ENCODE peak calls at places on chromosomes 13 and 19, in eight cellular contexts. One of them, this sample, is unnamed. For H3K9me3, the result is how much of the 10 kb centered on the place peaks cover.

GRCh38 chr13:94535231-94535630 is 55.7 kb upstream of the DCT start:
- DNase-seq in stomach: no peak
- DNase-seq in neural progenitor cell: no peak
- DNase-seq in AG04450: no peak
- DNase-seq in right atrium auricular region: no peak
- DNase-seq in ovary: no peak
- DNase-seq in aorta: no peak
- DNase-seq in heart right ventricle: no peak
- DNase-seq in this sample: no peak

GRCh38 chr19:33186431-33186830 is 7.7 kb upstream of the LRP3 start:
- DNase-seq in stomach: no peak
- DNase-seq in neural progenitor cell: no peak
- DNase-seq in AG04450: no peak
- DNase-seq in right atrium auricular region: no peak
- DNase-seq in ovary: no peak
- DNase-seq in aorta: peak
- DNase-seq in heart right ventricle: no peak
- DNase-seq in this sample: no peak

GRCh38 chr13:43411741-43412140 is 375.0 kb downstream of the ENOX1 start:
- DNase-seq in stomach: no peak
- DNase-seq in neural progenitor cell: no peak
- DNase-seq in AG04450: no peak
- DNase-seq in right atrium auricular region: no peak
- DNase-seq in ovary: peak
- DNase-seq in aorta: no peak
- DNase-seq in heart right ventricle: peak
- DNase-seq in this sample: no peak

GRCh38 chr19:46951236-46951986 is 68.2 kb upstream of the NPAS1 start:
- DNase-seq in stomach: no peak
- DNase-seq in neural progenitor cell: no peak
- DNase-seq in AG04450: no peak
- DNase-seq in right atrium auricular region: no peak
- DNase-seq in ovary: no peak
- DNase-seq in aorta: no peak
- DNase-seq in heart right ventricle: no peak
- DNase-seq in this sample: no peak

GRCh38 chr19:35251456-35251855 is 2.7 kb downstream of the LSR start:
- DNase-seq in stomach: no peak
- DNase-seq in neural progenitor cell: no peak
- DNase-seq in AG04450: no peak
- DNase-seq in right atrium auricular region: peak
- DNase-seq in ovary: no peak
- DNase-seq in aorta: no peak
- DNase-seq in heart right ventricle: no peak
- DNase-seq in this sample: no peak

GRCh38 chr19:18915639-18916038 is 3.5 kb downstream of the COPE start:
- DNase-seq in stomach: peak
- DNase-seq in neural progenitor cell: peak
- DNase-seq in AG04450: no peak
- DNase-seq in right atrium auricular region: no peak
- DNase-seq in ovary: no peak
- DNase-seq in aorta: no peak
- DNase-seq in heart right ventricle: no peak
- DNase-seq in this sample: peak

GRCh38 chr13:106529415-106530208 is 5.8 kb downstream of the EFNB2 start:
- DNase-seq in stomach: no peak
- DNase-seq in neural progenitor cell: peak
- DNase-seq in AG04450: no peak
- DNase-seq in right atrium auricular region: no peak
- DNase-seq in ovary: no peak
- DNase-seq in aorta: no peak
- DNase-seq in heart right ventricle: no peak
- DNase-seq in this sample: no peak

GRCh38 chr19:3673506-3674439 is 26.5 kb downstream of the PIP5K1C start:
- DNase-seq in stomach: no peak
- DNase-seq in neural progenitor cell: no peak
- DNase-seq in AG04450: no peak
- DNase-seq in right atrium auricular region: no peak
- DNase-seq in ovary: no peak
- DNase-seq in aorta: no peak
- DNase-seq in heart right ventricle: no peak
- DNase-seq in this sample: no peak

GRCh38 chr19:3576696-3577443 is 4.1 kb downstream of the HMG20B start:
- DNase-seq in stomach: peak
- DNase-seq in neural progenitor cell: peak
- DNase-seq in AG04450: no peak
- DNase-seq in right atrium auricular region: no peak
- DNase-seq in ovary: peak
- DNase-seq in aorta: peak
- DNase-seq in heart right ventricle: peak
- DNase-seq in this sample: no peak

GRCh38 chr13:58343081-58343480 is 711.5 kb downstream of the PCDH17 start:
- DNase-seq in stomach: no peak
- DNase-seq in neural progenitor cell: no peak
- DNase-seq in AG04450: no peak
- DNase-seq in right atrium auricular region: no peak
- DNase-seq in ovary: no peak
- DNase-seq in aorta: no peak
- DNase-seq in heart right ventricle: no peak
- DNase-seq in this sample: no peak

DNA sequence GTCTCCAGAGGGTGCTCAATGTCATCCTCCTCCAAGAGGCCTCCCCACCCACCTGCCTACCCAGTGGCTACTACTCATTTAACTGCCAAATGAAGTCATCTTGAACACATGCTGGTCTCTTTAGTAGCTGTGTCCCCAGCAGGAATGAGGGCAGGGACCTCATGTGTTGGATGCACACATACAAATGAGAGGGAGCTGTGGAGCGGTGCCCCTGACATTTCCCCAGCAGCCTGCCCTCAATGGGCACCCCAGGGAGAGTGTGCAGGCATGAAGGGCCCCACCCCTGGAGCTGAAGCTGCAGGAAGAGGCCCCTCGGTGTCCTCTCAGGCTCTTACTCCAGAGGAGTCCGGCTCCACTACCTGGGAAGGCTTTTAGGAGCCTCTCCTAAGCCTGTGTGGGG is 1322.7 kb downstream of the UQCRFS1 start:
- DNase-seq in stomach: no peak
- DNase-seq in neural progenitor cell: no peak
- DNase-seq in AG04450: no peak
- DNase-seq in right atrium auricular region: no peak
- DNase-seq in ovary: no peak
- DNase-seq in aorta: no peak
- DNase-seq in heart right ventricle: no peak
- DNase-seq in this sample: no peak
- H3K9me3 ChIP-seq in stomach: under half
- H3K9me3 ChIP-seq in neural progenitor cell: under half
- H3K9me3 ChIP-seq in AG04450: half or more
- H3K9me3 ChIP-seq in right atrium auricular region: under half
- H3K9me3 ChIP-seq in ovary: under half
- H3K9me3 ChIP-seq in aorta: under half
- H3K9me3 ChIP-seq in heart right ventricle: under half
- H3K9me3 ChIP-seq in this sample: under half

GRCh38 chr19:20640023-20640422 is 21.3 kb downstream of the ZNF626 start:
- DNase-seq in stomach: no peak
- DNase-seq in neural progenitor cell: no peak
- DNase-seq in AG04450: no peak
- DNase-seq in right atrium auricular region: no peak
- DNase-seq in ovary: no peak
- DNase-seq in aorta: no peak
- DNase-seq in heart right ventricle: no peak
- DNase-seq in this sample: no peak
- H3K9me3 ChIP-seq in stomach: half or more
- H3K9me3 ChIP-seq in neural progenitor cell: under half
- H3K9me3 ChIP-seq in AG04450: under half
- H3K9me3 ChIP-seq in right atrium auricular region: under half
- H3K9me3 ChIP-seq in ovary: under half
- H3K9me3 ChIP-seq in aorta: under half
- H3K9me3 ChIP-seq in heart right ventricle: half or more
- H3K9me3 ChIP-seq in this sample: under half

DNA sequence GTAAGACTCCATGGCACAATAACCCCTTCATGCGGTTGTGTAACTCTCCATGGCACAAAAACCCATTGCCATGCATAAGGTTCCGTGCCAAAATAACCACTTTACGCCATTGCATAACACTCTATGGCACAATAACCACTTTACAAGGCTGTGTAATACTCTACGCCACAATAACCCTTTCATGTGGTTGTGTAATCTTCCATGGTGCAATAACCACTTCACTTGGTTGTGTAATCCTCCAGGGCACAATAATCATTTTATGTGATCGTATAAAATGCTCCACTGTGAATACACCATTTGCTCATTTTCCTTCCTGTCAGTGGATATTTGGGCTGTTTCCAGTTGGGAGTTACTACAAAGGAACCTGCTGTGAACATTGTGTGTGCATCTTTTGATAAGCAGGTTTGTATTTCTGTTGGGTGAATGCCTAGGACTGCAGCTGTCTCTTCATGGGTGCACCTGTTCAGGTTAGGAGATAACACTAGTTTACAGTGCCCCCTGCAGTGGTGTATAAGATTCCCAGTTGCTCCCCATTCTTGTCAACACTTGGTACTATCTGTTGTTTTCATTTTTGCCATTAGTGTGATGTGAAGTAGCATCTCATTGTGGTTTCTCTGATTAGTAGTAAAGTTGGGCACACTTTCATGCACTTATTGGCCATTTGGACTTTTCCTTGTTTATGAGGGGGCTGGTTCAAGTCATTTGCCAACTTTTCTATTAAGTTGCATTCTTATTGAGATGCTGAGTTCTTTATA is 21.1 kb upstream of the ZSCAN18 start:
- DNase-seq in stomach: no peak
- DNase-seq in neural progenitor cell: no peak
- DNase-seq in AG04450: no peak
- DNase-seq in right atrium auricular region: no peak
- DNase-seq in ovary: no peak
- DNase-seq in aorta: no peak
- DNase-seq in heart right ventricle: no peak
- DNase-seq in this sample: no peak
- H3K9me3 ChIP-seq in stomach: half or more
- H3K9me3 ChIP-seq in neural progenitor cell: under half
- H3K9me3 ChIP-seq in AG04450: half or more
- H3K9me3 ChIP-seq in right atrium auricular region: under half
- H3K9me3 ChIP-seq in ovary: under half
- H3K9me3 ChIP-seq in aorta: under half
- H3K9me3 ChIP-seq in heart right ventricle: half or more
- H3K9me3 ChIP-seq in this sample: half or more

DNA sequence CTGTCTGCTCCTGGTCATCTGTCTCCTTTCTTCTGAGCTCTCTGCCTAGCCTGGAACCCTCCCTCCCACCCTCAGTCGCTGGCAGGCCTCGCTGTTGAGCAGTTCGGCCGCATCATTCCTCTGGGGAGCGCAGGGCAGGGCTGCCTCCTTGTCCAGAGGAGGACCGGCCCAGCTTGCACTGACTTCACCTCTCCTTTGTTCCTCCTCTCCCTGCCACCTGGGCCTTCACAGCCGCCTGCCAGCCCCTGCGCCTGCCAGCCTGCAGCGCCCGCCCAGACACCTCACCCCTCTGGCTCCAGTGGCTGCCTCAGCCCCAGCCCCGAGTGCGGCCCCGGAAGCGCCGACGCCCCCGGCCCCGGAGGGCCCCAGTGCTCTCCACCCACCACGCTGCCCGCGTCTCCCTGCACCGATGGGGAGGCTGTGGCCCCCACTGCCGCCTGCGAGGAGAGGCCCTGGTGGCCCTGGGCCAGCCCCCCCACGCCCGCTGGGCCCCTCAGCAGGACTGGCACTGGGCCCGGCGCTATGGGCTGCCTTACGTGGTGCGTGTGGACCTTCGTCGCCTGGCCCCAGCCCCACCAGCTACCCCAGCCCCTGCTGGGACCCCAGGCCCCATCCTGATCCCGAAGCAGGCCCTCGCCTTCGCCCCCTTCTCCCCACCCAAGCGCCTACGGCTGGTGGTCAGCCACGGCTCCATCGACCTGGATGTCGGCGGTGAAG is 7.2 kb downstream of the KMT5C start:
- DNase-seq in stomach: no peak
- DNase-seq in neural progenitor cell: no peak
- DNase-seq in AG04450: no peak
- DNase-seq in right atrium auricular region: no peak
- DNase-seq in ovary: no peak
- DNase-seq in aorta: no peak
- DNase-seq in heart right ventricle: no peak
- DNase-seq in this sample: no peak
- H3K9me3 ChIP-seq in stomach: under half
- H3K9me3 ChIP-seq in neural progenitor cell: under half
- H3K9me3 ChIP-seq in AG04450: under half
- H3K9me3 ChIP-seq in right atrium auricular region: under half
- H3K9me3 ChIP-seq in ovary: under half
- H3K9me3 ChIP-seq in aorta: under half
- H3K9me3 ChIP-seq in heart right ventricle: under half
- H3K9me3 ChIP-seq in this sample: under half

GRCh38 chr19:57708641-57709354 is at the start of gene ZNF154:
- DNase-seq in stomach: no peak
- DNase-seq in neural progenitor cell: peak
- DNase-seq in AG04450: peak
- DNase-seq in right atrium auricular region: peak
- DNase-seq in ovary: peak
- DNase-seq in aorta: no peak
- DNase-seq in heart right ventricle: peak
- DNase-seq in this sample: peak

GRCh38 chr19:57712222-57712621 is 3.2 kb upstream of the ZNF154 start:
- DNase-seq in stomach: no peak
- DNase-seq in neural progenitor cell: no peak
- DNase-seq in AG04450: no peak
- DNase-seq in right atrium auricular region: no peak
- DNase-seq in ovary: no peak
- DNase-seq in aorta: no peak
- DNase-seq in heart right ventricle: no peak
- DNase-seq in this sample: no peak

GRCh38 chr19:57706346-57706745 is 2.7 kb downstream of the ZNF154 start:
- DNase-seq in stomach: no peak
- DNase-seq in neural progenitor cell: no peak
- DNase-seq in AG04450: no peak
- DNase-seq in right atrium auricular region: no peak
- DNase-seq in ovary: no peak
- DNase-seq in aorta: no peak
- DNase-seq in heart right ventricle: no peak
- DNase-seq in this sample: no peak

GRCh38 chr19:57709616-57710015 is 612 bp upstream of the ZNF154 start:
- DNase-seq in stomach: no peak
- DNase-seq in neural progenitor cell: peak
- DNase-seq in AG04450: no peak
- DNase-seq in right atrium auricular region: no peak
- DNase-seq in ovary: no peak
- DNase-seq in aorta: no peak
- DNase-seq in heart right ventricle: no peak
- DNase-seq in this sample: no peak
- H3K9me3 ChIP-seq in stomach: half or more
- H3K9me3 ChIP-seq in neural progenitor cell: under half
- H3K9me3 ChIP-seq in AG04450: under half
- H3K9me3 ChIP-seq in right atrium auricular region: under half
- H3K9me3 ChIP-seq in ovary: under half
- H3K9me3 ChIP-seq in aorta: under half
- H3K9me3 ChIP-seq in heart right ventricle: half or more
- H3K9me3 ChIP-seq in this sample: under half